ENCODE peak calls at places on chromosomes 12 and 14, in eight cellular contexts. J is NCI-H446; Z is NCI-H1694; U is EL; V is fibroblast of the conjunctiva; Q is transverse colon; A is frontal cortex; S is CD8-positive, alpha-beta memory T cell. D is an unnamed sample.

GRCh38 chr14:73752297-73752992 is 38.3 kb upstream of the PNMA1 start:
- DNase-seq in A (peak), J (no peak), U (peak), Q (peak), Z (peak), V (peak), S (peak), D (peak)

GRCh38 chr12:30447061-30447750 is 248.5 kb downstream of the IPO8 start:
- DNase-seq in Q (no peak), S (no peak), U (peak), V (no peak), A (no peak), J (no peak), Z (no peak), D (peak)

GRCh38 chr12:94570161-94570560 is 80.2 kb downstream of the TMCC3 start:
- DNase-seq in Z (no peak), S (no peak), U (peak), Q (no peak), A (no peak), V (no peak), J (no peak), D (peak)

GRCh38 chr12:79549531-79550271 is 141.1 kb downstream of the PAWR start:
- DNase-seq in Q (no peak), S (no peak), A (no peak), V (no peak), U (no peak), J (no peak), Z (no peak), D (no peak)

GRCh38 chr14:65002586-65003210 is 16.0 kb downstream of the FNTB start:
- DNase-seq in U (peak), Z (no peak), Q (no peak), A (no peak), V (no peak), J (no peak), S (no peak), D (peak)

GRCh38 chr12:49902399-49903350 is 1.0 kb downstream of the FAIM2 start:
- DNase-seq in Z (no peak), V (no peak), A (peak), J (no peak), U (no peak), Q (no peak), S (no peak), D (no peak)

GRCh38 chr14:24233538-24233866 is 773 bp downstream of the GMPR2 start:
- DNase-seq in S (no peak), J (no peak), A (no peak), Z (no peak), V (no peak), Q (no peak), U (no peak), D (no peak)

GRCh38 chr14:59463773-59464650 is 1.2 kb downstream of the GPR135 start:
- DNase-seq in V (no peak), U (no peak), Q (peak), A (no peak), J (no peak), Z (no peak), S (peak), D (peak)

GRCh38 chr12:1509703-1510395 is 84.5 kb downstream of the FBXL14 start:
- DNase-seq in V (no peak), S (no peak), Q (no peak), U (no peak), J (no peak), A (no peak), Z (no peak), D (no peak)

GRCh38 chr14:61528591-61529021 is 166.7 kb upstream of the HIF1A start:
- DNase-seq in Z (no peak), V (no peak), U (peak), S (peak), A (no peak), J (no peak), Q (no peak), D (peak)

GRCh38 chr12:117408161-117408791 is 46.9 kb upstream of the NOS1 start:
- DNase-seq in J (no peak), A (no peak), Z (no peak), U (peak), Q (peak), V (peak), S (no peak), D (no peak)

GRCh38 chr12:57694459-57695019 is 607 bp downstream of the OS9 start:
- DNase-seq in V (no peak), S (no peak), U (no peak), Z (peak), J (no peak), A (no peak), Q (peak), D (no peak)

GRCh38 chr12:121537814-121538698 is 42.8 kb downstream of the KDM2B start:
- DNase-seq in V (no peak), U (peak), J (no peak), Q (peak), S (peak), A (peak), Z (no peak), D (no peak)

GRCh38 chr12:54330442-54330841 is 5.5 kb downstream of the COPZ1 start:
- DNase-seq in J (no peak), S (no peak), Q (no peak), V (no peak), A (no peak), U (no peak), Z (no peak), D (no peak)

GRCh38 chr14:73209943-73210342 is 27.4 kb upstream of the PAPLN start:
- DNase-seq in V (peak), J (no peak), A (no peak), S (no peak), Q (no peak), U (peak), Z (no peak), D (peak)

GRCh38 chr12:49296034-49296835 is 1.3 kb downstream of the PRPH start:
- DNase-seq in S (peak), V (no peak), Q (peak), Z (no peak), J (no peak), U (no peak), A (no peak), D (no peak)

GRCh38 chr14:49303952-49304516 is 282.1 kb downstream of the RPS29 start:
- DNase-seq in S (no peak), V (no peak), Q (no peak), A (no peak), J (no peak), Z (peak), U (peak), D (peak)

GRCh38 chr12:131133994-131134393 is 180.3 kb downstream of the ADGRD1 start:
- DNase-seq in A (no peak), U (no peak), Q (no peak), J (no peak), V (no peak), S (no peak), Z (no peak), D (no peak)